ENCODE peak calls at places on chromosomes 5 and 9, in eight cellular contexts. A is GM06990, W is heart right ventricle, L is lower leg skin, Z is AG09319, F is RWPE1, C is choroid plexus epithelial cell, R is nephron progenitor cell. M is an unnamed sample.

GRCh38 chr5:161660806-161661205 is 24.7 kb upstream of the GABRA6 start:
- DNase-seq in Z (no peak), W (no peak), F (no peak), A (no peak), L (no peak), C (no peak), R (no peak), M (peak; percentile 79)

GRCh38 chr9:125460883-125461475 is 199.4 kb downstream of the GAPVD1 start:
- DNase-seq in F (no peak), C (peak; percentile 64), A (no peak), R (no peak), Z (peak; percentile 25), W (no peak), L (no peak), M (no peak)

GRCh38 chr9:137307255-137308101 is 5.4 kb upstream of the NRARP start:
- DNase-seq in A (peak; percentile 23), W (no peak), Z (no peak), F (no peak), R (no peak), C (no peak), L (peak; percentile 89), M (peak; percentile 77)

GRCh38 chr5:131532016-131532640 is 102.9 kb downstream of the RAPGEF6 start:
- DNase-seq in C (no peak), Z (no peak), L (no peak), R (no peak), F (no peak), A (no peak), W (no peak), M (no peak)

GRCh38 chr5:159510282-159510681 is 180.0 kb upstream of the IL12B start:
- DNase-seq in A (no peak), R (peak; percentile 83), L (peak; percentile 92), C (peak; percentile 95), F (peak; percentile 65), Z (peak; percentile 63), W (peak; percentile 83), M (peak; percentile 91)

GRCh38 chr9:106916491-106917235 is 53.7 kb downstream of the ZNF462 start:
- DNase-seq in R (no peak), W (peak; percentile 53), Z (no peak), L (no peak), A (no peak), F (peak; percentile 97), C (peak; percentile 94), M (no peak)

GRCh38 chr5:139395844-139396640 is 1.1 kb upstream of the PROB1 start:
- DNase-seq in Z (no peak), W (no peak), A (peak; percentile 43), L (no peak), R (no peak), F (no peak), C (no peak), M (peak; percentile 58)

GRCh38 chr9:34547960-34548603 is 25.3 kb upstream of the ENHO start:
- DNase-seq in R (peak; percentile 87), Z (no peak), F (peak; percentile 60), L (peak; percentile 95), A (no peak), W (peak; percentile 69), C (peak; percentile 71), M (peak; percentile 92)

GRCh38 chr5:124040799-124041198 is 528.8 kb downstream of the CSNK1G3 start:
- DNase-seq in A (no peak), Z (no peak), F (no peak), C (peak; percentile 78), R (no peak), W (peak; percentile 33), L (no peak), M (no peak)

GRCh38 chr5:169906745-169907649 is 73.3 kb downstream of the INSYN2B start:
- DNase-seq in R (no peak), L (no peak), F (no peak), Z (peak; percentile 15), C (no peak), W (no peak), A (no peak), M (no peak)

GRCh38 chr9:72907421-72907820 is 45.4 kb downstream of the ALDH1A1 start:
- DNase-seq in R (no peak), F (no peak), C (no peak), Z (no peak), L (no peak), W (no peak), A (no peak), M (no peak)

GRCh38 chr5:119070578-119070827 is 384 bp upstream of the DMXL1 start:
- DNase-seq in W (peak; percentile 87), C (no peak), L (peak; percentile 96), F (no peak), Z (no peak), R (no peak), A (no peak), M (no peak)

GRCh38 chr9:109934499-109935214 is 154.7 kb downstream of the PALM2AKAP2 start:
- DNase-seq in L (no peak), C (peak; percentile 86), F (no peak), R (no peak), W (no peak), A (no peak), Z (no peak), M (no peak)

GRCh38 chr5:128587275-128587674 is 49.2 kb upstream of the FBN2 start:
- DNase-seq in C (no peak), R (no peak), Z (no peak), A (no peak), L (no peak), F (no peak), W (no peak), M (no peak)

GRCh38 chr9:36217256-36217968 is 26.7 kb downstream of the CLTA start:
- DNase-seq in L (no peak), R (no peak), C (no peak), A (no peak), Z (no peak), W (no peak), F (no peak), M (no peak)

GRCh38 chr9:19154135-19154612 is 26.9 kb upstream of the PLIN2 start:
- DNase-seq in C (peak; percentile 99), A (no peak), R (no peak), F (no peak), W (peak; percentile 31), L (no peak), Z (no peak), M (no peak)

GRCh38 chr9:22657713-22658112 is 211.1 kb downstream of the DMRTA1 start:
- DNase-seq in Z (no peak), L (no peak), R (no peak), F (no peak), C (no peak), A (no peak), W (no peak), M (no peak)

GRCh38 chr5:54531536-54531935 is 14.0 kb downstream of the SNX18 start:
- DNase-seq in F (no peak), Z (no peak), A (no peak), W (no peak), C (peak; percentile 49), L (peak; percentile 79), R (no peak), M (no peak)
- TF ChIP-seq CTCF in F (no peak), Z (no peak), A (no peak), W (no peak), C (no peak), L (no peak), R (no peak), M (no peak)

GRCh38 chr9:124038790-124039633 is 27.4 kb downstream of the LHX2 start:
- DNase-seq in W (no peak), R (no peak), A (no peak), C (no peak), Z (no peak), F (no peak), L (no peak), M (no peak)
- TF ChIP-seq CTCF in W (no peak), R (no peak), A (no peak), C (peak; percentile 17), Z (peak; percentile 6), F (no peak), L (no peak), M (peak; percentile 44)

GRCh38 chr5:172334641-172335040 is 51.1 kb upstream of the UBTD2 start:
- DNase-seq in L (no peak), F (no peak), R (no peak), C (no peak), Z (no peak), W (no peak), A (no peak), M (no peak)

GRCh38 chr5:172336666-172337310 is 53.2 kb upstream of the UBTD2 start:
- DNase-seq in L (no peak), R (no peak), Z (no peak), A (no peak), C (no peak), W (no peak), F (no peak), M (no peak)

GRCh38 chr5:172335721-172336120 is 52.2 kb upstream of the UBTD2 start:
- DNase-seq in R (no peak), C (no peak), F (no peak), Z (no peak), L (no peak), A (no peak), W (no peak), M (no peak)

GRCh38 chr5:172336264-172336663 is 52.7 kb upstream of the UBTD2 start:
- DNase-seq in A (no peak), Z (no peak), F (no peak), W (no peak), L (no peak), C (no peak), R (no peak), M (no peak)

DNA sequence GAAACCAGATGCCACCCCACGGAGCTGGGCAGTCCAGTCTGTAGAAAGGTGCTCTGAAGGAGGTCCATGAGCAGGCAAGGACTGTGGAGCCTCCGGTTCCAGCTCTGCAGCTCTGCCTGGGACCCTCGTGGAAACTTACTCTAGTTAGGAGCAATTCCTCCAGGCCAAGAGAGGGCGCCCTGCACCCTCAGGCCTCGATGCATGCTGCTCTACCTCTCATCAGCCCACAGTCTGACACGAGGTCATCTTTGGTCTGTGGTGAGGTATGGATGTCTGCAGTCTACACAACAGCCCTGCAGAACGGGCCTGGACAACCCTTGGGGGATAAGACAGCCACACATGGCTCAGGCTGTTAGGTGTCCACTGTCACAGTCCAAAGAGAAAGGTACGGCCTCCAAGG is 50.6 kb upstream of the UBTD2 start:
- DNase-seq in A (no peak), W (no peak), C (no peak), F (no peak), Z (no peak), R (no peak), L (no peak), M (no peak)
- TF ChIP-seq CTCF in A (peak; percentile 10), W (no peak), C (peak; percentile 30), F (no peak), Z (no peak), R (no peak), L (no peak), M (peak; percentile 27)

GRCh38 chr9:136136526-136136925 is 17.9 kb upstream of the TMEM250 start:
- DNase-seq in A (no peak), Z (no peak), C (no peak), L (no peak), W (no peak), F (no peak), R (no peak), M (no peak)

GRCh38 chr9:136140966-136141365 is 22.3 kb upstream of the TMEM250 start:
- DNase-seq in L (no peak), F (no peak), C (no peak), Z (no peak), W (no peak), A (no peak), R (peak; percentile 19), M (no peak)

GRCh38 chr9:136140046-136140445 is 21.4 kb upstream of the TMEM250 start:
- DNase-seq in Z (no peak), A (no peak), W (no peak), R (no peak), L (no peak), F (no peak), C (no peak), M (no peak)

GRCh38 chr9:136137321-136138054 is 18.8 kb upstream of the TMEM250 start:
- DNase-seq in F (no peak), R (no peak), Z (no peak), C (no peak), L (no peak), A (no peak), W (no peak), M (no peak)

GRCh38 chr9:136138566-136138965 is 19.9 kb upstream of the TMEM250 start:
- DNase-seq in R (peak; percentile 65), Z (no peak), L (no peak), W (no peak), C (peak; percentile 43), A (no peak), F (no peak), M (no peak)
- TF ChIP-seq CTCF in R (peak; percentile 41), Z (peak; percentile 26), L (no peak), W (no peak), C (peak; percentile 69), A (peak; percentile 57), F (peak; percentile 28), M (peak; percentile 69)

M was measured in chondrocyte.